ENCODE peak calls at places on chromosomes 6 and 20, in nine cellular contexts. A, Y, W, P, G, E, Q, M and H are unnamed samples.

GRCh38 chr20:58922036-58922435 is 59.0 kb upstream of the NELFCD start:
- DNase-seq in A (no peak), Y (no peak), W (no peak), P (no peak), G (no peak), E (no peak), Q (no peak), M (no peak), H (no peak)

GRCh38 chr6:125474061-125474460 is 172.3 kb upstream of the HDDC2 start:
- DNase-seq in A (no peak), Y (no peak), W (no peak), P (no peak), G (peak), E (no peak), Q (no peak), M (no peak), H (no peak)

GRCh38 chr20:17749979-17750721 is 50.4 kb downstream of the BANF2 start:
- DNase-seq in A (peak), Y (peak), W (no peak), P (no peak), G (no peak), E (no peak), Q (no peak), M (peak), H (no peak)

GRCh38 chr6:145091102-145091826 is 644.1 kb downstream of the EPM2A start:
- DNase-seq in A (no peak), Y (no peak), W (no peak), P (no peak), G (no peak), E (no peak), Q (no peak), M (no peak), H (no peak)

GRCh38 chr6:15363523-15364400 is 117.9 kb downstream of the JARID2 start:
- DNase-seq in A (no peak), Y (no peak), W (no peak), P (no peak), G (no peak), E (no peak), Q (no peak), M (no peak), H (no peak)

GRCh38 chr6:33297406-33297955 is 1.3 kb downstream of the RGL2 start:
- DNase-seq in A (no peak), Y (peak), W (no peak), P (no peak), G (no peak), E (no peak), Q (no peak), M (peak), H (no peak)

GRCh38 chr6:158316022-158316421 is 3.8 kb downstream of the TULP4 start:
- DNase-seq in A (no peak), Y (no peak), W (no peak), P (no peak), G (no peak), E (no peak), Q (no peak), M (no peak), H (no peak)

GRCh38 chr6:154656660-154657059 is 76.6 kb upstream of the SCAF8 start:
- DNase-seq in A (no peak), Y (no peak), W (no peak), P (no peak), G (no peak), E (no peak), Q (no peak), M (no peak), H (no peak)

GRCh38 chr6:42727084-42727601 is 4.7 kb upstream of the PRPH2 start:
- DNase-seq in A (no peak), Y (peak), W (no peak), P (peak), G (no peak), E (no peak), Q (no peak), M (peak), H (no peak)

GRCh38 chr20:12573428-12573827 is 435.3 kb upstream of the SPTLC3 start:
- DNase-seq in A (no peak), Y (no peak), W (no peak), P (no peak), G (no peak), E (no peak), Q (no peak), M (no peak), H (no peak)

GRCh38 chr6:37731888-37732287 is 34.2 kb upstream of the MDGA1 start:
- DNase-seq in A (no peak), Y (no peak), W (no peak), P (no peak), G (no peak), E (peak), Q (peak), M (no peak), H (no peak)

GRCh38 chr6:168284187-168284586 is 35.4 kb downstream of the DACT2 start:
- DNase-seq in A (no peak), Y (no peak), W (no peak), P (no peak), G (no peak), E (no peak), Q (no peak), M (no peak), H (no peak)

GRCh38 chr6:91438570-91438969 is 851.7 kb upstream of the MAP3K7 start:
- DNase-seq in A (no peak), Y (no peak), W (no peak), P (no peak), G (no peak), E (no peak), Q (no peak), M (no peak), H (no peak)

GRCh38 chr6:30447237-30447636 is 42.1 kb upstream of the HLA-E start:
- DNase-seq in A (no peak), Y (no peak), W (no peak), P (no peak), G (peak), E (no peak), Q (no peak), M (no peak), H (no peak)